ENCODE peak calls at places on chromosomes 13 and 19, in five cellular contexts. X is H54, H is iPS-NIHi11, C is PC-3, R is HCT116. G is an unnamed sample.

GRCh38 chr13:60448907-60449510 is 52.0 kb downstream of the TDRD3 start:
- DNase-seq in X (no peak), H (peak; percentile 55), C (peak; percentile 52), R (peak; percentile 28), G (no peak)

GRCh38 chr13:50612717-50613116 is 230.8 kb downstream of the DLEU7 start:
- DNase-seq in X (no peak), H (no peak), C (no peak), R (no peak), G (no peak)

GRCh38 chr19:16342002-16342715 is 17.5 kb downstream of the KLF2 start:
- DNase-seq in X (no peak), H (no peak), C (no peak), R (no peak), G (no peak)

GRCh38 chr13:109496216-109496615 is 290.2 kb downstream of the IRS2 start:
- DNase-seq in X (no peak), H (no peak), C (no peak), R (no peak), G (no peak)

GRCh38 chr13:109778102-109778542 is 8.3 kb downstream of the IRS2 start:
- DNase-seq in X (no peak), H (no peak), C (peak; percentile 56), R (no peak), G (no peak)

GRCh38 chr19:19406878-19407639 is 1.6 kb downstream of the GATAD2A start:
- DNase-seq in X (no peak), H (no peak), C (peak; percentile 61), R (no peak), G (no peak)

GRCh38 chr19:58196911-58197616 is 14.2 kb downstream of the ZNF274 start:
- DNase-seq in X (no peak), H (no peak), C (peak; percentile 28), R (no peak), G (no peak)

GRCh38 chr13:81480634-81481033 is 1139.7 kb upstream of the SPRY2 start:
- DNase-seq in X (no peak), H (no peak), C (peak; percentile 7), R (no peak), G (no peak)

GRCh38 chr19:14528419-14529253 is 758 bp upstream of the TECR start:
- DNase-seq in X (no peak), H (no peak), C (no peak), R (no peak), G (no peak)

GRCh38 chr13:35976126-35976525 is 155.1 kb downstream of the DCLK1 start:
- DNase-seq in X (no peak), H (no peak), C (no peak), R (no peak), G (no peak)

GRCh38 chr13:23889598-23890224 is 511 bp upstream of the MIPEP start:
- DNase-seq in X (no peak), H (no peak), C (peak; percentile 21), R (no peak), G (no peak)

GRCh38 chr19:35946203-35946602 is 10.0 kb downstream of the LRFN3 start:
- DNase-seq in X (no peak), H (no peak), C (no peak), R (no peak), G (no peak)